ENCODE peak calls at places on chromosomes 4 and X, in four cellular contexts. R, E, C and K are unnamed samples.

GRCh38 chr4:171794528-171794927 is 18.7 kb upstream of the GALNTL6 start:
- DNase-seq in R (no peak), E (no peak), C (no peak), K (no peak)

GRCh38 chr4:56641494-56642051 is 39.5 kb downstream of the HOPX start:
- DNase-seq in R (no peak), E (no peak), C (no peak), K (no peak)

GRCh38 chrX:119236599-119237525 is 777 bp downstream of the PGRMC1 start:
- DNase-seq in R (peak), E (peak), C (peak), K (no peak)

GRCh38 chr4:146415829-146416228 is 105.9 kb downstream of the SLC10A7 start:
- DNase-seq in R (no peak), E (no peak), C (no peak), K (no peak)

GRCh38 chr4:73010789-73011628 is 58.5 kb downstream of the COX18 start:
- DNase-seq in R (no peak), E (no peak), C (no peak), K (no peak)

GRCh38 chrX:97704881-97705280 is 821.2 kb downstream of the RPA4 start:
- DNase-seq in R (no peak), E (no peak), C (no peak), K (no peak)

GRCh38 chr4:37389967-37390580 is 145.5 kb downstream of the NWD2 start:
- DNase-seq in R (no peak), E (peak), C (no peak), K (no peak)

GRCh38 chrX:130829526-130830515 is 73.2 kb downstream of the ENOX2 start:
- DNase-seq in R (no peak), E (peak), C (no peak), K (no peak)

GRCh38 chrX:86946569-86946968 is 571.0 kb upstream of the KLHL4 start:
- DNase-seq in R (no peak), E (peak), C (no peak), K (no peak)

GRCh38 chrX:71140440-71140839 is 4.2 kb upstream of the NLGN3 start:
- DNase-seq in R (no peak), E (no peak), C (no peak), K (no peak)

GRCh38 chrX:47571896-47572295 is 10.3 kb upstream of the TIMP1 start:
- DNase-seq in R (no peak), E (no peak), C (no peak), K (no peak)

GRCh38 chrX:5142644-5143043 is 1086.0 kb downstream of the NLGN4X start:
- DNase-seq in R (no peak), E (no peak), C (no peak), K (no peak)

GRCh38 chr4:80538276-80538926 is 202.9 kb downstream of the CFAP299 start:
- DNase-seq in R (no peak), E (no peak), C (no peak), K (no peak)

GRCh38 chrX:41823402-41823801 is 99.4 kb downstream of the GPR82 start:
- DNase-seq in R (no peak), E (no peak), C (no peak), K (no peak)

GRCh38 chr4:47713156-47713834 is 124.6 kb downstream of the CORIN start:
- DNase-seq in R (no peak), E (no peak), C (no peak), K (no peak)

GRCh38 chr4:70356185-70356584 is 4.4 kb upstream of the SMR3A start:
- DNase-seq in R (no peak), E (no peak), C (no peak), K (no peak)

GRCh38 chrX:312621-313331 is 5.8 kb downstream of the GTPBP6 start:
- DNase-seq in R (no peak), E (no peak), C (no peak), K (no peak)

GRCh38 chrX:47361538-47362511 is 8.6 kb upstream of the ZNF157 start:
- DNase-seq in R (peak), E (peak), C (no peak), K (peak)

GRCh38 chr4:164136181-164136616 is 617.7 kb upstream of the SMIM31 start:
- DNase-seq in R (no peak), E (no peak), C (no peak), K (no peak)

GRCh38 chr4:184675018-184675417 is 25.5 kb downstream of the PRIMPOL start:
- DNase-seq in R (no peak), E (no peak), C (no peak), K (no peak)

GRCh38 chr4:122045533-122045932 is 93.7 kb upstream of the TRPC3 start:
- DNase-seq in R (no peak), E (no peak), C (no peak), K (no peak)